ENCODE peak calls at places on chromosomes 3 and 15, in five cellular contexts. One of them, this sample, is unnamed.
A peak's percentile ranks its signal among the peaks of the same experiment; 100 is the strongest.

GRCh38 chr3:49476563-49476962 is 6.5 kb downstream of the DAG1 start:
- DNase-seq in GM23248: peak; percentile 56
- DNase-seq in OCI-LY7: no peak
- DNase-seq in kidney: no peak
- DNase-seq in ovary: no peak
- DNase-seq in this sample: peak; percentile 15

GRCh38 chr3:83734656-83735055 is 1224.1 kb upstream of the CADM2 start:
- DNase-seq in GM23248: no peak
- DNase-seq in OCI-LY7: no peak
- DNase-seq in kidney: no peak
- DNase-seq in ovary: no peak
- DNase-seq in this sample: no peak

GRCh38 chr3:177134166-177134565 is 63.1 kb downstream of the TBL1XR1 start:
- DNase-seq in GM23248: no peak
- DNase-seq in OCI-LY7: no peak
- DNase-seq in kidney: no peak
- DNase-seq in ovary: no peak
- DNase-seq in this sample: no peak

GRCh38 chr15:71254503-71254902 is 139.2 kb downstream of the THSD4 start:
- DNase-seq in GM23248: no peak
- DNase-seq in OCI-LY7: no peak
- DNase-seq in kidney: peak; percentile 63
- DNase-seq in ovary: no peak
- DNase-seq in this sample: no peak

GRCh38 chr15:76201536-76202255 is 109.6 kb downstream of the ETFA start:
- DNase-seq in GM23248: no peak
- DNase-seq in OCI-LY7: no peak
- DNase-seq in kidney: no peak
- DNase-seq in ovary: no peak
- DNase-seq in this sample: no peak

GRCh38 chr3:12471228-12471627 is 13.1 kb upstream of the TSEN2 start:
- DNase-seq in GM23248: no peak
- DNase-seq in OCI-LY7: no peak
- DNase-seq in kidney: no peak
- DNase-seq in ovary: no peak
- DNase-seq in this sample: no peak

GRCh38 chr3:11717301-11717700 is 73.6 kb upstream of the VGLL4 start:
- DNase-seq in GM23248: peak; percentile 69
- DNase-seq in OCI-LY7: no peak
- DNase-seq in kidney: no peak
- DNase-seq in ovary: no peak
- DNase-seq in this sample: peak; percentile 38

GRCh38 chr3:84946240-84946639 is 12.5 kb upstream of the CADM2 start:
- DNase-seq in GM23248: no peak
- DNase-seq in OCI-LY7: no peak
- DNase-seq in kidney: no peak
- DNase-seq in ovary: no peak
- DNase-seq in this sample: no peak

GRCh38 chr3:63896332-63897034 is 15.7 kb downstream of the SCAANT1 start:
- DNase-seq in GM23248: no peak
- DNase-seq in OCI-LY7: no peak
- DNase-seq in kidney: no peak
- DNase-seq in ovary: no peak
- DNase-seq in this sample: peak; percentile 42

GRCh38 chr3:63892773-63893352 is 19.3 kb downstream of the SCAANT1 start:
- DNase-seq in GM23248: no peak
- DNase-seq in OCI-LY7: no peak
- DNase-seq in kidney: no peak
- DNase-seq in ovary: no peak
- DNase-seq in this sample: no peak

GRCh38 chr3:63899997-63900396 is 12.2 kb downstream of the SCAANT1 start:
- DNase-seq in GM23248: no peak
- DNase-seq in OCI-LY7: no peak
- DNase-seq in kidney: no peak
- DNase-seq in ovary: no peak
- DNase-seq in this sample: no peak

GRCh38 chr3:63891518-63891917 is 20.7 kb downstream of the SCAANT1 start:
- DNase-seq in GM23248: no peak
- DNase-seq in OCI-LY7: no peak
- DNase-seq in kidney: no peak
- DNase-seq in ovary: no peak
- DNase-seq in this sample: no peak

GRCh38 chr3:63895422-63896189 is 16.6 kb downstream of the SCAANT1 start:
- DNase-seq in GM23248: no peak
- DNase-seq in OCI-LY7: no peak
- DNase-seq in kidney: no peak
- DNase-seq in ovary: no peak
- DNase-seq in this sample: no peak
- H3K4me3 ChIP-seq in GM23248: no peak overlapping the region
- H3K4me3 ChIP-seq in OCI-LY7: no peak overlapping the region
- H3K4me3 ChIP-seq in kidney: no peak overlapping the region
- H3K4me3 ChIP-seq in ovary: no peak overlapping the region
- H3K4me3 ChIP-seq in this sample: no peak overlapping the region

DNA sequence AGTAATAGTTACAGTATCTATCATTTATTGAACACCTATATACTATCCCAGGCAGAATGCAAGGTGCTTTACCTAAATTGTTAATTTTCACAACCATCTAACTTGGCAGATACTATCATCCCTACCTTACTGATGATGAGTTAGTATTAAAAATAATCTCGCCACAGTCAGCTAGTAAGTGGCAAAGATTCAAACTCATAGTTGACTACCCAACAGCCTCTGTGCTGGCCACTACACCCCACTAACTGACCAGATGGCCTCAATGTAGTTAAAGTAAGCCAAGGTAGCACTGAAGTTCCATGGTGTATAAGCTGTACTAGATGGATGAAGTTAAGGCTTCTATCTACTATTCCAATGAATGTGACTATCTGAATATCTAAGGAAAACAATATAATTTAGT is 44.8 kb downstream of the PEAK1 start:
- DNase-seq in GM23248: no peak
- DNase-seq in OCI-LY7: no peak
- DNase-seq in kidney: no peak
- DNase-seq in ovary: no peak
- DNase-seq in this sample: no peak
- H3K4me3 ChIP-seq in GM23248: no peak overlapping the region
- H3K4me3 ChIP-seq in OCI-LY7: no peak overlapping the region
- H3K4me3 ChIP-seq in kidney: no peak overlapping the region
- H3K4me3 ChIP-seq in ovary: no peak overlapping the region
- H3K4me3 ChIP-seq in this sample: no peak overlapping the region

GRCh38 chr15:64907991-64908390 is 3.7 kb upstream of the ANKDD1A start:
- DNase-seq in GM23248: no peak
- DNase-seq in OCI-LY7: no peak
- DNase-seq in kidney: no peak
- DNase-seq in ovary: no peak
- DNase-seq in this sample: peak; percentile 25
- H3K4me3 ChIP-seq in GM23248: no peak overlapping the region
- H3K4me3 ChIP-seq in OCI-LY7: no peak overlapping the region
- H3K4me3 ChIP-seq in kidney: no peak overlapping the region
- H3K4me3 ChIP-seq in ovary: no peak overlapping the region
- H3K4me3 ChIP-seq in this sample: no peak overlapping the region

GRCh38 chr15:63504979-63505841 is 817 bp downstream of the USP3 start:
- DNase-seq in GM23248: peak; percentile 84
- DNase-seq in OCI-LY7: peak; percentile 81
- DNase-seq in kidney: peak; percentile 87
- DNase-seq in ovary: peak; percentile 73
- DNase-seq in this sample: peak; percentile 79

GRCh38 chr15:63507878-63508818 is 3.8 kb downstream of the USP3 start:
- DNase-seq in GM23248: no peak
- DNase-seq in OCI-LY7: no peak
- DNase-seq in kidney: no peak
- DNase-seq in ovary: no peak
- DNase-seq in this sample: no peak

GRCh38 chr15:63504247-63504978 is at the start of gene USP3:
- DNase-seq in GM23248: peak; percentile 97
- DNase-seq in OCI-LY7: peak; percentile 97
- DNase-seq in kidney: peak; percentile 98
- DNase-seq in ovary: peak; percentile 96
- DNase-seq in this sample: peak; percentile 98

GRCh38 chr15:63505842-63506222 is 1.4 kb downstream of the USP3 start:
- DNase-seq in GM23248: no peak
- DNase-seq in OCI-LY7: no peak
- DNase-seq in kidney: no peak
- DNase-seq in ovary: no peak
- DNase-seq in this sample: no peak

GRCh38 chr15:63506537-63507035 is 2.2 kb downstream of the USP3 start:
- DNase-seq in GM23248: peak; percentile 54
- DNase-seq in OCI-LY7: peak; percentile 36
- DNase-seq in kidney: no peak
- DNase-seq in ovary: no peak
- DNase-seq in this sample: peak; percentile 50
- H3K4me3 ChIP-seq in GM23248: peak overlapping the region; percentile 74
- H3K4me3 ChIP-seq in OCI-LY7: peak overlapping the region; percentile 87
- H3K4me3 ChIP-seq in kidney: peak overlapping the region; percentile 75
- H3K4me3 ChIP-seq in ovary: peak overlapping the region; percentile 72
- H3K4me3 ChIP-seq in this sample: peak overlapping the region; percentile 92

DNA sequence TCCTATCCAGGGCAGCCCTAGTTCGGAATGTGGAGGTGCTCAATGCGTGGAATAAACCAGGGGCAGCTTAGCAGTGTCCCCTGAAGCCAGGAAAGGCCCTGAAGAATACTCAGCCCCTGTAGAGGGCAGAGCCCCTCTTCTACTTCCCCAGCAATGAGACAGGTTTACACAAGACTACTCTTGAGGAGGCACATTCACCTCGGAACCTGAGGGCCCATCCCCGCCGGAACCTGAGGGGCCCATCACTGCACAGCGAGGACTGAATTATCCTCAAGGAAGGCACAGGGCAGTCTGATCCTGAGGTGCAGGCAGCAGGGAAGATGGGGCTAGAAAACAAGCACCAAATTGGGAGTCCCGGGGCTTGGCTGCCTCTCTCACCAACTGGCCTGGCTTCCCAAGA is 22.2 kb downstream of the CCDC13 start:
- DNase-seq in GM23248: no peak
- DNase-seq in OCI-LY7: no peak
- DNase-seq in kidney: no peak
- DNase-seq in ovary: no peak
- DNase-seq in this sample: no peak
- H3K4me3 ChIP-seq in GM23248: no peak overlapping the region
- H3K4me3 ChIP-seq in OCI-LY7: no peak overlapping the region
- H3K4me3 ChIP-seq in kidney: no peak overlapping the region
- H3K4me3 ChIP-seq in ovary: no peak overlapping the region
- H3K4me3 ChIP-seq in this sample: no peak overlapping the region

DNA sequence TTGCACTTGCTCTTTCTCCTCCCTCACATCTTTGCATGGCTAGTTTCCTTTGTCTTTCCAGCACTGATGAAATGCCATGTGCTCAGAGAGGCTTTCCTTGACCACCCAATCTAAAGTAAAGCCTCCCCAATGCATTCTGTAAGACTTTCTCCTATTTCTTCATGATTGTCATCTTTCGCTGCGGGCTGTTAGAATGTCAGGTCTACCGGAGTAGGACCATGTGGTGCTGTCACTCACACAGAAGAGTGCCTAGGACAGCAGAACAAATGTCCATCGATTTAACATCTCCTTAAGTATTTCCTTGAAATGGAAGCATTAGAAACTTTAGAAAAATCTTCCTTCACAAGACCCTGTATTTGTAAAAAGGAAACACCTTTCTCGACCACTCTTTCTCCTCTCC is 99.9 kb upstream of the TMC3 start:
- DNase-seq in GM23248: no peak
- DNase-seq in OCI-LY7: no peak
- DNase-seq in kidney: no peak
- DNase-seq in ovary: no peak
- DNase-seq in this sample: no peak
- H3K4me3 ChIP-seq in GM23248: no peak overlapping the region
- H3K4me3 ChIP-seq in OCI-LY7: no peak overlapping the region
- H3K4me3 ChIP-seq in kidney: no peak overlapping the region
- H3K4me3 ChIP-seq in ovary: no peak overlapping the region
- H3K4me3 ChIP-seq in this sample: no peak overlapping the region

GRCh38 chr3:190552969-190553759 is 39.3 kb downstream of the IL1RAP start:
- DNase-seq in GM23248: no peak
- DNase-seq in OCI-LY7: no peak
- DNase-seq in kidney: no peak
- DNase-seq in ovary: no peak
- DNase-seq in this sample: no peak

GRCh38 chr3:190557311-190557710 is 43.4 kb downstream of the IL1RAP start:
- DNase-seq in GM23248: no peak
- DNase-seq in OCI-LY7: no peak
- DNase-seq in kidney: no peak
- DNase-seq in ovary: no peak
- DNase-seq in this sample: no peak

GRCh38 chr3:190558316-190558715 is 44.4 kb downstream of the IL1RAP start:
- DNase-seq in GM23248: no peak
- DNase-seq in OCI-LY7: no peak
- DNase-seq in kidney: no peak
- DNase-seq in ovary: no peak
- DNase-seq in this sample: no peak

GRCh38 chr3:190552021-190552420 is 38.1 kb downstream of the IL1RAP start:
- DNase-seq in GM23248: no peak
- DNase-seq in OCI-LY7: no peak
- DNase-seq in kidney: no peak
- DNase-seq in ovary: no peak
- DNase-seq in this sample: no peak

DNA sequence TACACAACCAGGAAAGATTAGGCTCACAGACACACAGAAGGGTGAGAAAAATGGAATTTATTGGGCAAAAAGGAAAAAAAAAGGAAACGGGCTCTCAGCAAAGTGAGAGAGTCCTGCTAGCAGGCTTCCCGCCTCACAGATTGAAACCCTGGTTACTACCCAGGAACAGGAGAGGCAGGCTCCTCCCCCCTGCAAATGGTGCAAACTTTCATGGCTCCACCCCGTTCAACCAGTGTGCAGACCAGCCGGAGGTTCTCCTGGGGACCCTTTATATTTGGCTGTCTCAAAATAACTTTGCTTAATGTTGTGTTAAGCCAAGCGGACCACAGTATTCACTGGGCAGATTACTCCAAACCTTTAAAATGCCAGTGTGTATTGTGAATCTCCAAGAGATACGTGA is 40.3 kb downstream of the IL1RAP start:
- DNase-seq in GM23248: no peak
- DNase-seq in OCI-LY7: no peak
- DNase-seq in kidney: no peak
- DNase-seq in ovary: no peak
- DNase-seq in this sample: no peak
- H3K4me3 ChIP-seq in GM23248: no peak overlapping the region
- H3K4me3 ChIP-seq in OCI-LY7: no peak overlapping the region
- H3K4me3 ChIP-seq in kidney: no peak overlapping the region
- H3K4me3 ChIP-seq in ovary: no peak overlapping the region
- H3K4me3 ChIP-seq in this sample: no peak overlapping the region

GRCh38 chr15:64776402-64776786 is 1.0 kb upstream of the RBPMS2 start:
- DNase-seq in GM23248: no peak
- DNase-seq in OCI-LY7: no peak
- DNase-seq in kidney: peak; percentile 52
- DNase-seq in ovary: peak; percentile 54
- DNase-seq in this sample: no peak
- H3K4me3 ChIP-seq in GM23248: no peak overlapping the region
- H3K4me3 ChIP-seq in OCI-LY7: no peak overlapping the region
- H3K4me3 ChIP-seq in kidney: peak overlapping the region; percentile 64
- H3K4me3 ChIP-seq in ovary: peak overlapping the region; percentile 63
- H3K4me3 ChIP-seq in this sample: peak overlapping the region; percentile 69

This sample was measured in adipocyte.